ENCODE peak calls at places on chromosome 2, in four cellular contexts. One of them, this sample, is unnamed.

GRCh38 chr2:143426296-143426695 is 297.1 kb downstream of the ARHGAP15 start:
- DNase-seq in A673: no peak
- DNase-seq in lower lobe of right lung: no peak
- DNase-seq in heart right ventricle: no peak
- DNase-seq in this sample: no peak

GRCh38 chr2:166895243-166895642 is 7.0 kb downstream of the XIRP2 start:
- DNase-seq in A673: no peak
- DNase-seq in lower lobe of right lung: no peak
- DNase-seq in heart right ventricle: no peak
- DNase-seq in this sample: no peak

GRCh38 chr2:191041418-191042161 is 27.6 kb upstream of the STAT1 start:
- DNase-seq in lower lobe of right lung: peak
- DNase-seq in A673: no peak
- DNase-seq in heart right ventricle: no peak
- DNase-seq in this sample: no peak

GRCh38 chr2:120520929-120521912 is 175.3 kb downstream of the INHBB start:
- DNase-seq in heart right ventricle: no peak
- DNase-seq in lower lobe of right lung: no peak
- DNase-seq in A673: peak
- DNase-seq in this sample: no peak

GRCh38 chr2:215755651-215756350 is 257.6 kb downstream of the MREG start:
- DNase-seq in heart right ventricle: no peak
- DNase-seq in lower lobe of right lung: no peak
- DNase-seq in A673: no peak
- DNase-seq in this sample: no peak

GRCh38 chr2:69041214-69041613 is 28.2 kb downstream of the ANTXR1 start:
- DNase-seq in lower lobe of right lung: no peak
- DNase-seq in A673: no peak
- DNase-seq in heart right ventricle: no peak
- DNase-seq in this sample: no peak

GRCh38 chr2:59462418-59463197 is 1090.8 kb downstream of the BCL11A start:
- DNase-seq in lower lobe of right lung: no peak
- DNase-seq in heart right ventricle: no peak
- DNase-seq in A673: no peak
- DNase-seq in this sample: no peak

GRCh38 chr2:118847447-118848172 is at the start of gene EN1:
- DNase-seq in heart right ventricle: no peak
- DNase-seq in A673: peak
- DNase-seq in lower lobe of right lung: no peak
- DNase-seq in this sample: no peak

GRCh38 chr2:194867328-194867727 is 789.7 kb upstream of the SLC39A10 start:
- DNase-seq in lower lobe of right lung: no peak
- DNase-seq in heart right ventricle: no peak
- DNase-seq in A673: peak
- DNase-seq in this sample: no peak

GRCh38 chr2:217277646-217278048 is 417.8 kb upstream of the TNP1 start:
- DNase-seq in A673: no peak
- DNase-seq in lower lobe of right lung: no peak
- DNase-seq in heart right ventricle: no peak
- DNase-seq in this sample: no peak

GRCh38 chr2:128032092-128032491 is 4.2 kb upstream of the SAP130 start:
- DNase-seq in lower lobe of right lung: no peak
- DNase-seq in A673: no peak
- DNase-seq in heart right ventricle: no peak
- DNase-seq in this sample: no peak

GRCh38 chr2:47499093-47499492 is 96.1 kb downstream of the MSH2 start:
- DNase-seq in heart right ventricle: no peak
- DNase-seq in lower lobe of right lung: no peak
- DNase-seq in A673: no peak
- DNase-seq in this sample: no peak

GRCh38 chr2:146461068-146461467 is 1383.8 kb upstream of the ACVR2A start:
- DNase-seq in lower lobe of right lung: no peak
- DNase-seq in heart right ventricle: no peak
- DNase-seq in A673: no peak
- DNase-seq in this sample: no peak

GRCh38 chr2:61398413-61398812 is 72.5 kb downstream of the USP34 start:
- DNase-seq in lower lobe of right lung: no peak
- DNase-seq in A673: no peak
- DNase-seq in heart right ventricle: no peak
- DNase-seq in this sample: no peak

DNA sequence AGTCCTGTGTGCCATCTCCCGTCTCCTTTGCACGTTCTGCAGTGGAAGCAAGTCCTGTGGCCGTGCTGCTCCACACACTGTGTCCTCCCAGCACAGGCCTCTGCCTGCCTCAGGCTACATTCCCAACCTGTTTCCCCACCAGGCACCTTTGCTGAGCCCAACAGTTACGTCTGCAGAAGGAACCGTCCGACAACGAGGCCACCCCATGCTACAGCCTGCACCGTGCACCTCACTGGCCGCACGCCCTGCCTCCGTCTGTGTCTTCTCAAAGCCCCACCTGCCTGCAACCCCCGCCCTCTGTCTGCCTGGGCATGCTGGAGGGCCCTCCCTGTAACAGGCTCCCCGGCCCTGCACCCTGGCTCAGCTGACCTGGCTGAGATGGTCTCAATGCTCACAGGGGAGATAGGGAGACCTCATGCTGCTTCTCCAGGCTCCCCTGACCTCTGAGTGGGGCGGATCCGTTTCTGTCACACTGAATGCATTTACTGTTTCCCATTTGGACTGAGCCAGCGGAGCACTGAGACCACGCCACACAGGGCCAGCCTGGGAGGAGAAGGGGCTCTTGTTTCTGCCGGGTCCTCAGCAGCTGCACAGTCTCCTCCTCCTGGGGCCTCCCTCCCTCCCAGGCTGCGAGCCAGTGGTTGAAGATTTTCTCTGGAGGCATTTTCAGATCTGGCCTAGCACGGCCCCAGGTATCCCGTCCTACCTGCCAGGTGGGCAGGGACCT is 109.1 kb upstream of the OTOS start:
- DNase-seq in A673: no peak
- DNase-seq in heart right ventricle: peak
- DNase-seq in lower lobe of right lung: peak
- DNase-seq in this sample: peak
- H3K27ac ChIP-seq in A673: no peak
- H3K27ac ChIP-seq in heart right ventricle: peak
- H3K27ac ChIP-seq in lower lobe of right lung: peak
- H3K27ac ChIP-seq in this sample: peak

GRCh38 chr2:100186126-100186525 is 43.7 kb upstream of the AFF3 start:
- DNase-seq in lower lobe of right lung: no peak
- DNase-seq in A673: no peak
- DNase-seq in heart right ventricle: no peak
- DNase-seq in this sample: no peak

GRCh38 chr2:100182494-100183355 is 40.3 kb upstream of the AFF3 start:
- DNase-seq in lower lobe of right lung: no peak
- DNase-seq in A673: no peak
- DNase-seq in heart right ventricle: peak
- DNase-seq in this sample: no peak

GRCh38 chr2:100185516-100185915 is 43.1 kb upstream of the AFF3 start:
- DNase-seq in A673: no peak
- DNase-seq in heart right ventricle: no peak
- DNase-seq in lower lobe of right lung: no peak
- DNase-seq in this sample: no peak

GRCh38 chr2:100184055-100184737 is 41.8 kb upstream of the AFF3 start:
- DNase-seq in lower lobe of right lung: no peak
- DNase-seq in heart right ventricle: no peak
- DNase-seq in A673: no peak
- DNase-seq in this sample: no peak

GRCh38 chr2:100185105-100185504 is 42.7 kb upstream of the AFF3 start:
- DNase-seq in lower lobe of right lung: no peak
- DNase-seq in heart right ventricle: no peak
- DNase-seq in A673: no peak
- DNase-seq in this sample: no peak
- TF ChIP-seq CTCF in lower lobe of right lung: no peak
- TF ChIP-seq CTCF in heart right ventricle: no peak
- TF ChIP-seq CTCF in A673: no peak
- TF ChIP-seq CTCF in this sample: no peak

DNA sequence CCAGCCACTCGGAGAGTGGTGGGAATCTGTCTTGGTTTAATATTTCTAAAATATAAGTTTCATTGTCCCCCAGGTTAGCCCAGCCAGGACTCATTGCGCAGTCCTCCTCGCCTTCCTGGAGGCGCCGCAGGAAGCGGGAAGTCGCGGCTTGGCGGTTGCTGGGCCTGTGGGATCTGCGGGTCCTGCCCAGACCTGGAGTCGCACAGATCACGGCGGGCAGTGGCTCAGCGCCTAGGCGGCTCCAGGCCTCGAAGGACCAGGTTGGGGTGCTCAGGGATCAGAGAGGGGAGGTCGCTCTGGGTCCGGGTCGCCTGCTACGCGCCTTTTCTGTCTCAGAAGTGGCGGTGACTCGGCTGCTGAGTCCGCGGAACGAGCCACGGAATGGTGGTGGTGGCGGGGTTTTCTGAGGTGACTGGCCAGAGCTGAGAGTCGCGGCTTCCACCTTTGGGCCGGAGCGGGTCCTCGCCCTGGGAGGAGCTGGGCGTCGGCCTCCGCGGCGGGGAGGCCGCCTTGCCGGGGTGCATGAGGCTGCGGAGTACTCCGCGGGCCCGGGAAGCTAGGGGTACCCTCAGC is 2.7 kb downstream of the HOXD3 start:
- DNase-seq in heart right ventricle: no peak
- DNase-seq in A673: no peak
- DNase-seq in lower lobe of right lung: no peak
- DNase-seq in this sample: no peak
- H3K4me3 ChIP-seq in heart right ventricle: peak
- H3K4me3 ChIP-seq in A673: no peak
- H3K4me3 ChIP-seq in lower lobe of right lung: no peak
- H3K4me3 ChIP-seq in this sample: peak

GRCh38 chr2:42372474-42372787 is 11.4 kb upstream of the COX7A2L start:
- DNase-seq in heart right ventricle: no peak
- DNase-seq in lower lobe of right lung: no peak
- DNase-seq in A673: no peak
- DNase-seq in this sample: no peak
- H3K27ac ChIP-seq in heart right ventricle: no peak
- H3K27ac ChIP-seq in lower lobe of right lung: no peak
- H3K27ac ChIP-seq in A673: no peak
- H3K27ac ChIP-seq in this sample: no peak

DNA sequence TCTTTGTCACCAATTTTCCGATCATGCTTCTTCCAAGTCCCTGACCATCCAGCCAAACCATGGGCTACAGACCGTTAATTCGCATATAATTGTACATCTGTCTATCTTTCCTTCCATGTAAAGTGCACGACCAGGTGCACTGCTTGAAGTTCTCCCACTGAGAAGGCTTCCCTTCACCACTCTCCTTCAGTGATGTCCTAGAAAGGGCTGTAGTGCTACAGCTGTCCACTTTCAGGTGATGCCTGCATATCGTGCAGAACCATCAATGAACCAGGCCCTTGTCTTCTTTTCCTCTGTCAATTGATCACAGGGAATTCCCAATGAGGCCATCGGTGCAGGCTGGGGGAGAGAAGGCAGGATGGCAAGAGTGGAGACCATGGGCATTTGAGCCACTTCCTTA is 148.9 kb downstream of the TMEM182 start:
- DNase-seq in lower lobe of right lung: no peak
- DNase-seq in A673: no peak
- DNase-seq in heart right ventricle: no peak
- DNase-seq in this sample: no peak
- TF ChIP-seq CTCF in lower lobe of right lung: no peak
- TF ChIP-seq CTCF in A673: no peak
- TF ChIP-seq CTCF in heart right ventricle: no peak
- TF ChIP-seq CTCF in this sample: no peak

GRCh38 chr2:95079455-95079776 is 42.2 kb downstream of the MRPS5 start:
- DNase-seq in heart right ventricle: no peak
- DNase-seq in A673: no peak
- DNase-seq in lower lobe of right lung: no peak
- DNase-seq in this sample: no peak
- H3K4me3 ChIP-seq in heart right ventricle: no peak
- H3K4me3 ChIP-seq in A673: no peak
- H3K4me3 ChIP-seq in lower lobe of right lung: no peak
- H3K4me3 ChIP-seq in this sample: no peak

DNA sequence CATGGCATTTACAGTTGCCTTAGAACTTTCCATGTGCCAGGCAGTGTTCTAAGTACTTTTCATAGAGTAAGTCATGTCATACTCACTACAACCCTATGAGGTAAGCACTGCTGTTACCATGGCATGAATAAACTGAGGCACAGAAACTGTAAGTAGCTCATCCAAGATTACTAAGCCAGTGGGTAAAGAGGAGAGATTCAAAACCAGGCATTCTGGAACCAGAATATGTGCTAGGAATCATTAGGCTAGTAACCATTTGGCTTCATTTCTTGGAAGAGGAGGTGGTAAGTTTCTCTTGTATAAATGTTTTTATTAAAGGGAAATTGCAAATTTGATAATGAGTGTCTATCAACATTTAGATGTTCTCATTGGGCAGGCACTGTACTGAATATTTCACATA is 35.1 kb downstream of the SOX11 start:
- DNase-seq in A673: no peak
- DNase-seq in heart right ventricle: no peak
- DNase-seq in lower lobe of right lung: no peak
- DNase-seq in this sample: no peak
- H3K27ac ChIP-seq in A673: no peak
- H3K27ac ChIP-seq in heart right ventricle: no peak
- H3K27ac ChIP-seq in lower lobe of right lung: no peak
- H3K27ac ChIP-seq in this sample: no peak

DNA sequence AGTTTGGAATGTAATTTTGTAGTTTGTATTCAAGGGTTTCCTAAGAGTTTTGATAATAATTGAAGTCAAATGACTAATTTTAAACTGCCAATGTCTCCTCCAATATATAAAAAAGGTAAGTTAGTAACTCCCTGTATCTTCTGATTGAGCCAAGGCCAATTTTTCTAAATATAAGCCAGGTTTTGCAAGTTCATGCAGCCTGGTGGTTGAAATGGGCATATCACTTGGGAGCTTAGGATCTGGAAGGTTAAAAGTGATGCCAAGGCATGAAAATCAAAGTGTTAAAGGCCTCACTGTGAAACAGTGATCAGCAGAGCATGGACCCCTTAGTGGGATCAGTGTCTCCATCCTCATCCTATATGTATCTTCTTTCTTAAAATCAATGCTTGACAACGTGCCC is 60.5 kb downstream of the MERTK start:
- DNase-seq in heart right ventricle: no peak
- DNase-seq in A673: no peak
- DNase-seq in lower lobe of right lung: no peak
- DNase-seq in this sample: no peak
- TF ChIP-seq CTCF in heart right ventricle: peak
- TF ChIP-seq CTCF in A673: no peak
- TF ChIP-seq CTCF in lower lobe of right lung: no peak
- TF ChIP-seq CTCF in this sample: no peak

This sample was measured in coronary artery.